ENCODE peak calls at places on chromosomes 5 and 9, in nine cellular contexts. One of them, this sample, is unnamed.

GRCh38 chr9:131733601-131734061 is 6.2 kb downstream of the RAPGEF1 start:
- DNase-seq in NCI-H1930: no peak
- DNase-seq in astrocyte of the cerebellum: peak
- DNase-seq in nephron progenitor cell: no peak
- DNase-seq in sciatic nerve: no peak
- DNase-seq in neural crest cell: no peak
- DNase-seq in left ventricle myocardium inferior: no peak
- DNase-seq in SJSA1: peak
- DNase-seq in activated effector memory CD4-positive, alpha-beta T cell treated with anti-CD3 and anti-CD28 coated beads, Interleukin-2, amount 50 U/mL, for 16 hours: peak
- DNase-seq in this sample: peak

GRCh38 chr9:115013998-115014397 is 83.6 kb upstream of the TNFSF8 start:
- DNase-seq in NCI-H1930: peak
- DNase-seq in activated effector memory CD4-positive, alpha-beta T cell treated with anti-CD3 and anti-CD28 coated beads, Interleukin-2, amount 50 U/mL, for 16 hours: peak
- DNase-seq in nephron progenitor cell: peak
- DNase-seq in SJSA1: peak
- DNase-seq in neural crest cell: peak
- DNase-seq in sciatic nerve: peak
- DNase-seq in left ventricle myocardium inferior: peak
- DNase-seq in astrocyte of the cerebellum: peak
- DNase-seq in this sample: peak

GRCh38 chr5:93280518-93280917 is 300.5 kb downstream of the NR2F1-AS1 start:
- DNase-seq in SJSA1: no peak
- DNase-seq in sciatic nerve: no peak
- DNase-seq in astrocyte of the cerebellum: no peak
- DNase-seq in nephron progenitor cell: no peak
- DNase-seq in NCI-H1930: no peak
- DNase-seq in left ventricle myocardium inferior: no peak
- DNase-seq in activated effector memory CD4-positive, alpha-beta T cell treated with anti-CD3 and anti-CD28 coated beads, Interleukin-2, amount 50 U/mL, for 16 hours: no peak
- DNase-seq in neural crest cell: no peak
- DNase-seq in this sample: no peak

GRCh38 chr9:111645806-111646205 is 14.7 kb downstream of the DNAJC25 start:
- DNase-seq in left ventricle myocardium inferior: no peak
- DNase-seq in sciatic nerve: no peak
- DNase-seq in activated effector memory CD4-positive, alpha-beta T cell treated with anti-CD3 and anti-CD28 coated beads, Interleukin-2, amount 50 U/mL, for 16 hours: no peak
- DNase-seq in NCI-H1930: no peak
- DNase-seq in astrocyte of the cerebellum: no peak
- DNase-seq in neural crest cell: no peak
- DNase-seq in nephron progenitor cell: no peak
- DNase-seq in SJSA1: no peak
- DNase-seq in this sample: no peak

GRCh38 chr5:78547731-78548189 is 100.8 kb downstream of the LHFPL2 start:
- DNase-seq in SJSA1: peak
- DNase-seq in left ventricle myocardium inferior: peak
- DNase-seq in astrocyte of the cerebellum: peak
- DNase-seq in nephron progenitor cell: no peak
- DNase-seq in activated effector memory CD4-positive, alpha-beta T cell treated with anti-CD3 and anti-CD28 coated beads, Interleukin-2, amount 50 U/mL, for 16 hours: no peak
- DNase-seq in NCI-H1930: no peak
- DNase-seq in sciatic nerve: peak
- DNase-seq in neural crest cell: no peak
- DNase-seq in this sample: peak

GRCh38 chr5:68305223-68305865 is 89.8 kb downstream of the PIK3R1 start:
- DNase-seq in left ventricle myocardium inferior: peak
- DNase-seq in sciatic nerve: no peak
- DNase-seq in neural crest cell: no peak
- DNase-seq in activated effector memory CD4-positive, alpha-beta T cell treated with anti-CD3 and anti-CD28 coated beads, Interleukin-2, amount 50 U/mL, for 16 hours: no peak
- DNase-seq in nephron progenitor cell: no peak
- DNase-seq in NCI-H1930: no peak
- DNase-seq in SJSA1: no peak
- DNase-seq in astrocyte of the cerebellum: no peak
- DNase-seq in this sample: no peak

GRCh38 chr5:65050826-65051498 is 282.2 kb downstream of the CWC27 start:
- DNase-seq in SJSA1: no peak
- DNase-seq in sciatic nerve: no peak
- DNase-seq in astrocyte of the cerebellum: no peak
- DNase-seq in activated effector memory CD4-positive, alpha-beta T cell treated with anti-CD3 and anti-CD28 coated beads, Interleukin-2, amount 50 U/mL, for 16 hours: no peak
- DNase-seq in nephron progenitor cell: no peak
- DNase-seq in left ventricle myocardium inferior: no peak
- DNase-seq in neural crest cell: no peak
- DNase-seq in NCI-H1930: no peak
- DNase-seq in this sample: no peak

GRCh38 chr9:131129183-131129582 is 3.8 kb downstream of the NUP214 start:
- DNase-seq in left ventricle myocardium inferior: no peak
- DNase-seq in astrocyte of the cerebellum: no peak
- DNase-seq in activated effector memory CD4-positive, alpha-beta T cell treated with anti-CD3 and anti-CD28 coated beads, Interleukin-2, amount 50 U/mL, for 16 hours: no peak
- DNase-seq in NCI-H1930: no peak
- DNase-seq in sciatic nerve: no peak
- DNase-seq in nephron progenitor cell: no peak
- DNase-seq in neural crest cell: no peak
- DNase-seq in SJSA1: no peak
- DNase-seq in this sample: no peak